ENCODE peak calls at places on chromosomes 11 and 22, in nine cellular contexts. I is Calu3; H is WTC11; T is pancreas; S is AG04450; R is CD8-positive, alpha-beta T cell; F is fibroblast of mammary gland; Y is prostate gland; Z is GM12864. V is an unnamed sample.

GRCh38 chr11:70078095-70078795 is at the start of gene ANO1:
- DNase-seq in S (no peak), I (peak), F (no peak), Y (peak), T (no peak), R (no peak), H (peak), Z (no peak), V (no peak)

GRCh38 chr22:40196628-40197027 is 18.9 kb downstream of the TNRC6B start:
- DNase-seq in T (no peak), Z (no peak), R (no peak), S (peak), Y (no peak), F (peak), H (no peak), I (no peak), V (no peak)

GRCh38 chr11:112610996-112611795 is 350.0 kb upstream of the NCAM1 start:
- DNase-seq in S (no peak), Z (no peak), T (no peak), Y (no peak), I (no peak), R (no peak), H (no peak), F (peak), V (no peak)

GRCh38 chr11:48081151-48082010 is 101.0 kb downstream of the PTPRJ start:
- DNase-seq in Z (no peak), I (no peak), H (no peak), T (no peak), S (no peak), Y (peak), F (peak), R (peak), V (no peak)

GRCh38 chr22:43828711-43829447 is 16.8 kb upstream of the EFCAB6 start:
- DNase-seq in Y (no peak), F (peak), T (no peak), S (no peak), I (no peak), Z (no peak), H (peak), R (no peak), V (no peak)

GRCh38 chr22:50146440-50147228 is 23.9 kb upstream of the PANX2 start:
- DNase-seq in Z (no peak), Y (no peak), F (peak), S (peak), R (no peak), I (peak), T (peak), H (no peak), V (no peak)

GRCh38 chr11:135004495-135004894 is 592.5 kb upstream of the B3GAT1 start:
- DNase-seq in I (no peak), T (no peak), H (no peak), F (no peak), Z (no peak), S (no peak), Y (no peak), R (no peak), V (no peak)

GRCh38 chr22:30830907-30831306 is 136.2 kb downstream of the OSBP2 start:
- DNase-seq in I (peak), Z (no peak), F (peak), S (peak), H (no peak), R (no peak), T (no peak), Y (peak), V (no peak)

GRCh38 chr11:64455436-64456261 is 96.7 kb downstream of the RPS6KA4 start:
- DNase-seq in T (peak), Z (no peak), F (no peak), I (no peak), R (no peak), Y (no peak), H (no peak), S (no peak), V (no peak)

GRCh38 chr11:2151500-2152257 is 9.3 kb downstream of the INS start:
- DNase-seq in Z (peak), S (peak), Y (peak), T (peak), I (peak), R (peak), H (peak), F (peak), V (peak)

GRCh38 chr11:118933486-118933885 is 7.8 kb upstream of the BCL9L start:
- DNase-seq in R (no peak), S (no peak), F (peak), Z (no peak), Y (peak), T (no peak), H (no peak), I (no peak), V (no peak)

GRCh38 chr11:46075168-46075567 is 46.1 kb downstream of the PHF21A start:
- DNase-seq in R (no peak), T (no peak), H (no peak), I (peak), Z (no peak), F (peak), S (peak), Y (peak), V (no peak)

GRCh38 chr11:95375451-95375850 is 144.4 kb upstream of the SESN3 start:
- DNase-seq in R (no peak), H (no peak), Y (no peak), Z (no peak), F (no peak), S (no peak), I (no peak), T (no peak), V (no peak)

DNA sequence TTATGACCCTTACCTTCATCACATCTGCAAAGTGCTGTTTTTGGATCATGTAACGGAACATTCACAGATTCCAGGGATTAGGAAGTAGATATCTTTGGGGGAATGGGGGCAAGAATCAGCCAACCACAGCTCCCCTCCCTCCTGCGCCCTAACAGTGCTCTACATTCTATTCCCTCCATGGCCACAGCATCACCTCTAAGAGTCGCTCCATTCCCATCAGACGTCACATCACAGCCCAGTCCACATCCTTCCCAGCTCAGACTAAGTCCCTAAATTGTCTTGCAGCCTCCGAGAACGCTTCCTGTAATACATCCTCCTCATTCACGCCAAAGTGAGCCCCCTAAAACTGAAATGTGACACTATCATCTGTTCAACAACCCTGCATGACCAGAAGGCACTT is 5.9 kb downstream of the SCGB1D1 start:
- DNase-seq in R (no peak), T (no peak), I (no peak), Z (no peak), Y (no peak), H (no peak), S (no peak), F (no peak), V (no peak)
- TF ChIP-seq CTCF in R (no peak), T (no peak), I (no peak), Z (peak), Y (no peak), H (no peak), S (no peak), F (no peak), V (no peak)

GRCh38 chr11:86460461-86461404 is 86.0 kb downstream of the CCDC81 start:
- DNase-seq in Y (no peak), R (no peak), S (no peak), F (peak), H (no peak), T (no peak), I (no peak), Z (no peak), V (no peak)
- TF ChIP-seq CTCF in Y (no peak), R (no peak), S (peak), F (no peak), H (no peak), T (no peak), I (no peak), Z (no peak), V (no peak)

GRCh38 chr11:68342459-68343158 is 30.2 kb downstream of the LRP5 start:
- DNase-seq in Y (peak), I (peak), T (no peak), H (peak), Z (no peak), R (no peak), S (no peak), F (no peak), V (no peak)
- TF ChIP-seq CTCF in Y (no peak), I (no peak), T (no peak), H (no peak), Z (no peak), R (no peak), S (no peak), F (no peak), V (no peak)

DNA sequence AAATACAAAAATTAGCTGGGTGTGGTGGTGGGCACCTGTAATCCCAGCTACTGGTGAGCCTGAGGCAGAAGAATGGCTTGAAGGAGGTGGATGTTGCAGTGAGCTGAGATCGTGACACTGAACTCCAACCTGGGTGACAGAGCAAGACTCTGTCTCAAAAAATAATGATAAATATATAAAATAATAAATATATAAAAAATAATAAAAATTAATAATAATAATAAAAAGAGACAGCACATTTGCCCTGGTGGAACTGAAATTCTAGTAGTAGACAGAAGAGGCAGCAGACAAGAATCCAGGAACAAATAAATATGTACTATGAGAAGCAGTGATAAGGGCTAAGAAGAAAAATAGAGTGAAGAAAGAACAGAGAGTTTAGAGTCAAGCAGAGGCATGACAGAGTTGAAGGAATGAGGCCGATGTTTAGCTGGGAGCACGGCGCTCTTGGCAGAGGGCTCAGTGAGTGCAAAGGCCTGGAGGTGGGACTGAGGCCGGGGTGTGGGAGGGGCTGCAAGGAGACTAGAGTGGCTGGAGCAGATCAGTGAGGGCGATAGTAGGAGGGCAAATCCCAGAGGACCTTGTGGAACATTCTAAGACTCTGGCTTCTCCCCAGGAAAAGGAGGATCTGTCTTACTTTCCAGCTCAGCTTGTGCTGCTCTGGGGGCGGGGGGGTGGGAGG is 410.3 kb downstream of the MN1 start:
- DNase-seq in S (no peak), Y (no peak), Z (no peak), H (no peak), F (no peak), R (no peak), I (no peak), T (no peak), V (no peak)
- TF ChIP-seq CTCF in S (no peak), Y (no peak), Z (no peak), H (no peak), F (no peak), R (no peak), I (no peak), T (no peak), V (no peak)

GRCh38 chr22:42719133-42719532 is 1.5 kb downstream of the A4GALT start:
- DNase-seq in T (no peak), Z (no peak), F (no peak), Y (no peak), S (no peak), I (no peak), H (no peak), R (no peak), V (no peak)

GRCh38 chr22:42717197-42717967 is 3.3 kb downstream of the A4GALT start:
- DNase-seq in R (no peak), Z (no peak), F (peak), I (no peak), H (peak), S (no peak), T (no peak), Y (no peak), V (no peak)

GRCh38 chr22:42721045-42721434 is 370 bp upstream of the A4GALT start:
- DNase-seq in F (no peak), S (no peak), R (no peak), H (no peak), I (no peak), Z (no peak), T (no peak), Y (no peak), V (no peak)

GRCh38 chr22:42719656-42720262 is 911 bp downstream of the A4GALT start:
- DNase-seq in H (peak), Y (no peak), Z (no peak), F (no peak), R (no peak), S (no peak), I (no peak), T (no peak), V (no peak)

DNA sequence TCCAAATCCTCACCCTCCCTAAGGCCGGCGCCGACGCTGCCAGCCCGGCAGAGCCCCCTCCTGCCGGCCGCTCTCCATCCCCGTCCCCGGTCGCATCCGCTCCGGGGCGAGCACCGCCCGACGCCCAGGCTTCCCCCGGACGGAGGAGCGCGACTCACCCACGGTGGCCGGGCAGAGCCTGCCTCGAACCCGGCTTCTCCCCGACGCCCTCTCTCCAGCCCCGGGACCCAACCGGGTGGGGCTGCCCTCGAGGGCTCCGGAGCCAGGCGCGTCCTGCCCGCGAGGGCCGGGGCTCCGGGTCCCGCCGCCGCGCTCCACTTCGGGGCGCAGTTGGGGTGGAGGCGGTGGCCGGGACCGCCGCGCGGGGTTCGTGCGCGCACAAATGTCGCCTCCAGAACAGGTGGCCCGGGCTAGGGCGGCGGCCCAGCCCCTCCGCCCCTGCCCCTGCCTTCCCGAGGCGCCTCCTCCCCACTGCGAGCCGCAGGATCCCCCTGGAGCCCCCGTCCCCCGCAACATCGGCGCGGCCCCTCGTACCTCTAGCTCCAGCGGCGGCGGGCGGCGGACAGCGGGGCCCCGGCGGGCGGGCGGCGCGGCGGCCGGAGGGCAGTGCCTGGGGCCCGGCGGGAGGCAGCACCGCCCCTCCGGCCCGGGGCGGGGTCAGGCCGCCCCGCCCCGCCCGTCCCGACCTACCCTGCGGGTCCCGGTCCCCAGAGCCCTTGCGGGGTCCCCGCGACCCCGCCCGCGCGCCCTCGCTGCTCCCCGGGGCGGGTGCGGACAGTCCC is at the start of gene A4GALT:
- DNase-seq in S (no peak), R (no peak), H (peak), T (no peak), Y (no peak), Z (no peak), F (no peak), I (peak), V (no peak)
- TF ChIP-seq CTCF in S (no peak), R (no peak), H (no peak), T (no peak), Y (no peak), Z (no peak), F (no peak), I (no peak), V (no peak)